ENCODE peak calls at places on chromosomes 13 and 19, in five cellular contexts. H is K562, Q is astrocyte, R is mesenchymal stem cell, T is Peyer's patch. B is an unnamed sample. For H3K27me3 and H3K36me3, the result is how much of the 10 kb centered on the place peaks cover.

GRCh38 chr13:74214321-74214720 is 80.1 kb upstream of the KLF12 start:
- DNase-seq in T (no peak), R (no peak), H (no peak), Q (no peak), B (no peak)

GRCh38 chr19:2546128-2547032 is 70.5 kb downstream of the GADD45B start:
- DNase-seq in R (peak), H (peak), T (peak), Q (peak), B (no peak)

GRCh38 chr13:35500071-35500595 is 23.6 kb upstream of the MAB21L1 start:
- DNase-seq in R (no peak), Q (no peak), T (no peak), H (no peak), B (no peak)

GRCh38 chr13:98460519-98460918 is 116.4 kb downstream of the STK24 start:
- DNase-seq in T (no peak), Q (no peak), H (no peak), R (no peak), B (no peak)

GRCh38 chr13:98450495-98451167 is 126.3 kb downstream of the STK24 start:
- DNase-seq in Q (peak), T (no peak), H (no peak), R (peak), B (peak)

GRCh38 chr13:52411629-52412028 is 5.7 kb upstream of the THSD1 start:
- DNase-seq in T (no peak), H (no peak), R (peak), Q (peak), B (no peak)

GRCh38 chr19:7618771-7619510 is 10.4 kb downstream of the XAB2 start:
- DNase-seq in R (no peak), T (no peak), Q (no peak), H (no peak), B (no peak)

GRCh38 chr13:55230570-55230908 is 1910.2 kb upstream of the PRR20A start:
- DNase-seq in T (no peak), R (no peak), H (no peak), Q (no peak), B (no peak)

GRCh38 chr13:43229506-43229905 is 206.1 kb downstream of the DNAJC15 start:
- DNase-seq in R (peak), Q (peak), H (no peak), T (no peak), B (no peak)

GRCh38 chr19:19385900-19386339 is 19.6 kb upstream of the GATAD2A start:
- DNase-seq in Q (no peak), H (no peak), R (no peak), T (peak), B (no peak)

GRCh38 chr13:21402586-21403307 is 56.4 kb downstream of the ZDHHC20 start:
- DNase-seq in Q (peak), R (peak), T (no peak), H (no peak), B (no peak)

GRCh38 chr13:112932971-112933370 is 36.0 kb upstream of the MCF2L start:
- DNase-seq in H (no peak), T (no peak), Q (no peak), R (no peak), B (no peak)

GRCh38 chr13:40615619-40616018 is 50.8 kb downstream of the FOXO1 start:
- DNase-seq in R (no peak), H (no peak), Q (no peak), T (no peak), B (no peak)

GRCh38 chr13:66849706-66850105 is 380.4 kb downstream of the PCDH9 start:
- DNase-seq in R (no peak), T (no peak), H (no peak), Q (no peak), B (no peak)

GRCh38 chr13:49584771-49585182 is 581 bp downstream of the RCBTB1 start:
- DNase-seq in T (no peak), H (no peak), Q (no peak), R (peak), B (peak)

GRCh38 chr19:56341948-56342347 is 27.3 kb upstream of the ZSCAN5A start:
- DNase-seq in R (no peak), H (no peak), T (no peak), Q (no peak), B (no peak)

GRCh38 chr13:26589754-26590153 is 32.3 kb downstream of the WASF3 start:
- DNase-seq in R (peak), T (no peak), Q (peak), H (no peak), B (no peak)

GRCh38 chr13:112616586-112617381 is 28.8 kb upstream of the TUBGCP3 start:
- DNase-seq in H (peak), R (peak), Q (peak), T (no peak), B (no peak)

GRCh38 chr19:5826531-5827341 is 12.8 kb downstream of the FUT6 start:
- DNase-seq in Q (no peak), R (peak), H (no peak), T (peak), B (no peak)

GRCh38 chr13:26075498-26075897 is 23.7 kb upstream of the SHISA2 start:
- DNase-seq in Q (no peak), R (no peak), T (no peak), H (no peak), B (no peak)

GRCh38 chr13:30376426-30377311 is 45.6 kb upstream of the UBE2L5 start:
- DNase-seq in T (peak), Q (no peak), R (no peak), H (no peak), B (peak)

GRCh38 chr19:33156354-33156753 is 24.4 kb downstream of the WDR88 start:
- DNase-seq in Q (peak), H (no peak), T (no peak), R (no peak), B (no peak)

DNA sequence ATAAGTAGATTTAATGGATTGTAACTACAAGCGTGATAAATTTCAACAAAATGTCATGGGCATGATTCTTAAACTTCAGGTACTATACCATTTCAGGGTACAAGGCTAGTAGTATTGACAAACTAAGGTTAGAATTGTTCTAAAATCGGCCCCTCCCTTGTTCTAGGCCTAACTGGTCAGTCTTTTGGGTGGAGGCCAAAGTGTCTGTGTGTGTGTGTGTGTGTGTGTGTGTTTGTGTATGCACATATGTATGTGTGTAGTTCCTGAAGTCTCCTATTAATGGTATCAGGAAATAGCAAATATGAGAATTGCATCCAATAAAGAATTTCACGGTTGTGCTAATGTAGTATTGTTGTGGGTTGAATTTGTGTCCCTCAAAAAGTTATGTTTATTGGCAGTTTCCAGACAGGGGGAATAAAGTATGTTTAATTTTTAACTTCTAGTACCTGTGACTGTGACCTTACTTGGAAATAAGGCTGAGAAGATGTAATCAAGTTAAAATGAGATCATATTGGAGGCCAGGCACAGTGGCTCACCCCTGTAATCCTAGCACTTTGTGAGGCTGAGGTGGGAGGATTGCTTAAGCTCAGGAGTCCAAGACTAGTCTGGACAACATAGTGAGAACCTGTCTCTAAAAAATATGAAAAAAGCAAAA is 119.2 kb downstream of the KLF5 start:
- DNase-seq in T (no peak), H (no peak), R (no peak), Q (no peak), B (no peak)
- H3K27ac ChIP-seq in T (no peak), H (no peak), R (no peak), Q (no peak), B (no peak)

GRCh38 chr19:40609561-40610395 is 8.6 kb downstream of the LTBP4 start:
- DNase-seq in H (peak), Q (peak), T (peak), R (peak), B (peak)

GRCh38 chr19:40610396-40611064 is 9.4 kb downstream of the LTBP4 start:
- DNase-seq in T (peak), Q (no peak), H (no peak), R (no peak), B (no peak)

GRCh38 chr19:40607898-40608621 is 6.9 kb downstream of the LTBP4 start:
- DNase-seq in H (no peak), Q (no peak), R (no peak), T (no peak), B (no peak)

GRCh38 chr19:40607311-40607871 is 6.2 kb downstream of the LTBP4 start:
- DNase-seq in R (no peak), T (no peak), H (no peak), Q (no peak), B (no peak)

DNA sequence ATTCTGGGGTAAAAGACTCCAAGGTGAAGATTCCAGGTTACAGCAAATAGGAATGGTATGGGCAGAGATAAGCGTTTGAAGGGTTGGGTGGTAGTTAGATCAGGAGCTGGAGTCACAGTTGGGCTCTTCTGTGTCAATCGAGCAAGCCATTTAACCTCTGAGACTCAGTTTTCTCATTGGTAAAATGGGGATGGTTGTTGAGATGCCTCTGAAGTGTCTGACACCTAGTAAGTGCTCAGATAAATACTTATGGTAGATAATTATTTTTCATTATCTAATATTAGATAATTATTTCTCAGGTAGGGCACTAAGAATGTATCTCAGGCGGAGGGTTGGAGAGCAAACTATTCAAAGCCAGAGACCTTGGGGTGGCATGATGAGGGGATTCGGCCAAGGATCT is 7.8 kb downstream of the LTBP4 start:
- DNase-seq in R (no peak), T (no peak), Q (no peak), H (no peak), B (no peak)
- H3K27me3 ChIP-seq in R (under half), T (under half), Q (under half), H (under half), B (under half)

GRCh38 chr13:46152627-46153328 is 29.2 kb downstream of the LCP1 start:
- DNase-seq in T (no peak), H (no peak), Q (no peak), R (no peak), B (no peak)

GRCh38 chr13:46158222-46158621 is 23.8 kb downstream of the LCP1 start:
- DNase-seq in H (no peak), R (no peak), Q (no peak), T (no peak), B (no peak)

GRCh38 chr13:46150134-46150693 is 31.8 kb downstream of the LCP1 start:
- DNase-seq in R (no peak), T (no peak), H (no peak), Q (no peak), B (no peak)

GRCh38 chr13:46158983-46159382 is 23.0 kb downstream of the LCP1 start:
- DNase-seq in T (no peak), Q (no peak), H (no peak), R (no peak), B (no peak)

GRCh38 chr13:46154136-46154854 is 27.7 kb downstream of the LCP1 start:
- DNase-seq in H (no peak), R (no peak), T (no peak), Q (no peak), B (no peak)
- H3K36me3 ChIP-seq in H (half or more), R (under half), T (under half), Q (under half), B (half or more)

GRCh38 chr13:101511161-101511560 is 58.7 kb downstream of the ITGBL1 start:
- DNase-seq in R (no peak), T (no peak), H (no peak), Q (no peak), B (no peak)
- H3K27ac ChIP-seq in R (no peak), T (no peak), H (no peak), Q (no peak), B (no peak)

GRCh38 chr19:29212614-29213573 is at the start of gene UQCRFS1:
- DNase-seq in T (peak), H (peak), R (peak), Q (peak), B (peak)

GRCh38 chr19:29217591-29217990 is 4.6 kb upstream of the UQCRFS1 start:
- DNase-seq in T (no peak), H (no peak), Q (no peak), R (no peak), B (no peak)

GRCh38 chr19:29214411-29214810 is 1.5 kb upstream of the UQCRFS1 start:
- DNase-seq in T (no peak), Q (no peak), H (no peak), R (no peak), B (no peak)

GRCh38 chr19:29215322-29215845 is 2.4 kb upstream of the UQCRFS1 start:
- DNase-seq in Q (no peak), T (no peak), R (no peak), H (no peak), B (no peak)

GRCh38 chr19:29216021-29216420 is 3.1 kb upstream of the UQCRFS1 start:
- DNase-seq in H (no peak), T (no peak), R (no peak), Q (no peak), B (no peak)
- H3K27me3 ChIP-seq in H (under half), T (under half), R (under half), Q (under half), B (under half)

DNA sequence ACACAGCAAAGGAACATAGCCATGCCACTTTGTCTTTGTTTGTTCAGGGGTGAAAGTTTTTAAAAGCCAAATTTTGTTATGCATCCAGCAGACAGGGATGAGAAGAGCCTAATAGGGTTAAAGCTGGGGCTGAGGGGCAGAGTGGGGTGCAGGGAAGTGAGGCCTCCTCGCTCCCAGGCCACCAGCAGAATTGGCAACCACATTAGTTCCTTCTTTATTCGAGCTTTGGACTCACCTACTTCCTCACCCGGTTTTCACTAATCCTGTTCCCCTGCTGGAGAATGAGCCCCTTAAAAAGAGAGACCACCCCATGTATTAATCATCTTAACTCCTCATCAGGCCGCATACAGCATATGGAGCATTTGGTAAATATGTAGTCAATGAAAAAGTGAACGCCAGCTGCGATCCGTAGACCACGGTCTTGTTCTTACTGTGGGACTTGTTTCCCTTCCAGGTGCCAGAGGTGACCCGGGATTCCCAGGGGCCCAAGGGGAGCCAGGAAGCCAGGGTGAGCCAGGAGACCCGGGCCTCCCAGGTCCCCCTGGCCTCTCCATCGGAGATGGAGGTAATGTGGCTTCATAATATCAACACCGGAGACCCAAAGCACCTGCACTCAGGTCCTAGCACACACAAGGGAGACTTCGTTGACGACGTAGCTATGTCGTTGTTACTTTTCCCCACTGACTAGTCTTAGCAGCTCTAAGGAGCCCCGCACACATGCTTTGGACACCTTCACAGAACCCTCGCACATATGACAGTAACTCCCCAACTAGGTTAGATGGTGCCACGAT is 112.1 kb downstream of the RAB20 start:
- DNase-seq in T (peak), R (no peak), Q (no peak), H (no peak), B (no peak)
- H3K36me3 ChIP-seq in T (under half), R (half or more), Q (under half), H (under half), B (under half)